ENCODE peak calls at places on chromosomes 6 and 20, in five cellular contexts. H is substantia nigra, A is iPS-NIHi11, E is GM04504, T is left ventricle myocardium superior. J is an unnamed sample.

GRCh38 chr20:1503564-1504227 is 12.5 kb upstream of the SIRPB2 start:
- DNase-seq in H (no peak), A (peak), E (peak), T (peak), J (peak)

GRCh38 chr6:7073082-7073783 is 34.5 kb upstream of the RREB1 start:
- DNase-seq in H (no peak), A (no peak), E (no peak), T (no peak), J (no peak)

GRCh38 chr6:108946695-108947094 is 98.5 kb downstream of the ARMC2 start:
- DNase-seq in H (no peak), A (no peak), E (no peak), T (no peak), J (no peak)

GRCh38 chr20:53045941-53046340 is 73.8 kb downstream of the TSHZ2 start:
- DNase-seq in H (no peak), A (no peak), E (no peak), T (no peak), J (no peak)

GRCh38 chr20:39810269-39810668 is 848.1 kb downstream of the DHX35 start:
- DNase-seq in H (no peak), A (no peak), E (no peak), T (no peak), J (no peak)

GRCh38 chr6:16337280-16337975 is 99.0 kb downstream of the GMPR start:
- DNase-seq in H (no peak), A (no peak), E (peak), T (peak), J (no peak)

GRCh38 chr6:34792605-34793500 is 970 bp downstream of the BLTP3A start:
- DNase-seq in H (no peak), A (peak), E (peak), T (no peak), J (no peak)

GRCh38 chr6:163708459-163708858 is 293.9 kb downstream of the QKI start:
- DNase-seq in H (no peak), A (no peak), E (no peak), T (peak), J (no peak)

GRCh38 chr6:40302856-40303449 is 284.2 kb downstream of the LRFN2 start:
- DNase-seq in H (no peak), A (no peak), E (no peak), T (no peak), J (no peak)

GRCh38 chr6:44161997-44162338 is 3.3 kb downstream of the CAPN11 start:
- DNase-seq in H (no peak), A (no peak), E (peak), T (no peak), J (no peak)

GRCh38 chr6:150705392-150705791 is 105.7 kb downstream of the PLEKHG1 start:
- DNase-seq in H (no peak), A (no peak), E (no peak), T (no peak), J (no peak)

GRCh38 chr6:52416629-52417151 is 3.5 kb upstream of the EFHC1 start:
- DNase-seq in H (no peak), A (peak), E (no peak), T (no peak), J (no peak)

GRCh38 chr6:74642101-74642500 is 563.8 kb downstream of the COL12A1 start:
- DNase-seq in H (no peak), A (no peak), E (no peak), T (no peak), J (no peak)

GRCh38 chr20:17565164-17565845 is 4.6 kb upstream of the DSTN start:
- DNase-seq in H (no peak), A (no peak), E (no peak), T (no peak), J (no peak)

J was measured in CD4-positive, alpha-beta T cell.